ENCODE peak calls at places on chromosome 10, in six cellular contexts. G is spleen, L is epithelial cell of esophagus, O is MCF 10A, J is BJ, F is H9. X is an unnamed sample.

GRCh38 chr10:22665329-22665728 is 49.0 kb downstream of the PIP4K2A start:
- DNase-seq in G (no peak), L (no peak), O (no peak), J (no peak), F (no peak), X (no peak)

GRCh38 chr10:119655566-119656001 is 4.4 kb downstream of the BAG3 start:
- DNase-seq in G (no peak), L (peak; percentile 69), O (peak; percentile 81), J (peak; percentile 50), F (no peak), X (peak; percentile 31)

GRCh38 chr10:69662173-69662685 is 32.2 kb downstream of the FAM241B start:
- DNase-seq in G (no peak), L (no peak), O (no peak), J (no peak), F (no peak), X (no peak)

GRCh38 chr10:88819290-88819689 is 16.8 kb downstream of the LIPM start:
- DNase-seq in G (no peak), L (no peak), O (no peak), J (no peak), F (no peak), X (no peak)

GRCh38 chr10:72587568-72587967 is 38.3 kb downstream of the MICU1 start:
- DNase-seq in G (no peak), L (no peak), O (no peak), J (no peak), F (no peak), X (no peak)

GRCh38 chr10:11180228-11180627 is 162.6 kb downstream of the CELF2 start:
- DNase-seq in G (peak; percentile 84), L (no peak), O (no peak), J (no peak), F (no peak), X (no peak)

GRCh38 chr10:74051729-74052342 is 53.9 kb downstream of the VCL start:
- DNase-seq in G (no peak), L (peak; percentile 27), O (no peak), J (no peak), F (peak; percentile 46), X (no peak)

GRCh38 chr10:83987216-83987615 is 152.1 kb upstream of the GHITM start:
- DNase-seq in G (no peak), L (peak; percentile 6), O (peak; percentile 30), J (no peak), F (no peak), X (no peak)

GRCh38 chr10:33240931-33241330 is 93.5 kb downstream of the NRP1 start:
- DNase-seq in G (no peak), L (no peak), O (no peak), J (peak; percentile 81), F (no peak), X (peak; percentile 68)

GRCh38 chr10:17415046-17415643 is 39.2 kb downstream of the ST8SIA6 start:
- DNase-seq in G (no peak), L (no peak), O (no peak), J (no peak), F (no peak), X (no peak)

GRCh38 chr10:27449571-27449970 is 54.5 kb upstream of the RAB18 start:
- DNase-seq in G (no peak), L (no peak), O (peak; percentile 74), J (no peak), F (no peak), X (no peak)

DNA sequence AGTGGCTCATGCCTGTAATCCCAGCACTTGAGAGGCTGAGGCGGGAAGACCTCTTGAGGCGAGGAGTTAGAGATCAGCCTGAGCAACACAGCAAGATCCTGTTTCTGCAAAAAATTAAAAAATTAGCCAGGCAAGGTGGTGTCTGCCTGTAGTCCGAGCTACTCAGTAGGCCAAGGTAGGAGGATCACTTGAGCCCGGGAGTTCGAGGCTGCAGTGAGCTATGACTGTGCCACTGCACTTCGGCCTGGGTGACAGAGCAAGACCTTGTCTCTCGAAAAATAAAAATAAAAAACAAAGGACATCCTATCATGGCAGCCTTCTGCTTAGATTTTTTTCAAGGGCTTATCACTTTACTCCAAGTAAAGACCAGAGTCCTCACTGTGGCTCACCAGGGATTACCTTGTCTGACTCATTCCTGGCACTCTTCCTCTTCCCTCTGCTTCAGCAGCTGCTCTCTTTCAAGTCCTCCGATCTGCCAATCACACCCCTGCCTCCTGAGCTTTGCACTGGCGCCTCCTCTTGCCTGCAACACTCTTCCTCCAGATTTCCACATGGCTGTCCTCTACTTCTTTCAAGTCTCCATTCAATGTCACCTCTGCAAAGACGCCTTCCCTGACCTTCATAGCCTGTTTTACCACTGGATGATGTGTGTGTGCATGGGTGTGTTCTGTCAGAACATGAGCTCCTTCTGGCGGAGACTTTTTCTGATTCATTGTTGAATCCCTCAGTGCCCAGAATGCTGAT is 7.7 kb downstream of the PRTFDC1 start:
- DNase-seq in G (no peak), L (peak; percentile 94), O (peak; percentile 90), J (no peak), F (peak; percentile 55), X (no peak)
- TF ChIP-seq CTCF in G (no peak), L (no peak), O (peak; percentile 42), J (no peak), F (no peak), X (no peak)

DNA sequence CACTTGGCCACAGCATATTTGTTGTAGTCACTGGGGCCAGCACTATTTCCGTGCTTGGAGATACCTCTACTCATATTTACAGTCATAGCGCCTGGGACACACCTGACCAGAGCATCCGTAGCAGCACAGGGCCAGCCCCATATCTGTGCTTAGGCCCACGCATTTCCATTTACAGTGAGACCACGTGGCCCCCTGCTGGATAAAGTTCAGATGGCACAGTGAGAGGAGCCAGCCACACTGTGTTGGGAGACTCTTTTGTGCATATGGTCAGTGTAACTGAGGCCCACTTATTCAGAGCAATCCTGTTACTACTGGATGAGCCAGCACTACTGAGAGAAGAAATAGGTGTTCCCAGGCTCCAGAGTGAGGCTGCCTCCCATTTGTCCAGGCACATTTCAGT is 455.3 kb downstream of the REEP3 start:
- DNase-seq in G (no peak), L (peak; percentile 53), O (peak; percentile 69), J (no peak), F (peak; percentile 71), X (no peak)
- TF ChIP-seq CTCF in G (peak; percentile 63), L (peak; percentile 41), O (peak; percentile 65), J (peak; percentile 47), F (peak; percentile 75), X (peak; percentile 35)

DNA sequence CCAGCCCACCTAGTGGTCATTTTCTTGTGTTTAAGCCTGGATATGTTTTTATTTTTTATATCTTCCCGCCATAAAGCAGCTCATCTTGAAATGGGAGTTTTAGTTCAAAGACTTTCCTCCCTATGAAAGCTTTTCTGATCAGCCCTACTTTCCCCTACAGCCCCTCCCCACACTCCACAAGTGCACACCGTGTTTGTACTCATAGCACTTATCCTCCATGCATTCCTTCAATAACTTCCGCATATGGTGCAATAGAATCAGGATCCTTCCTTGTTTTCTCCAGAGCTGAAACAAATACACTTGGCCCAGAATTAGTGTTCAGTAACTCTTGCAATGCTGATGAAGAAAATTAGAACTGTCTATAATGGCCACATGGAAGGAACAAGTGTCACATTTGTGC is 235.9 kb downstream of the KCNMA1 start:
- DNase-seq in G (no peak), L (peak; percentile 18), O (no peak), J (no peak), F (no peak), X (no peak)
- TF ChIP-seq CTCF in G (no peak), L (no peak), O (no peak), J (no peak), F (no peak), X (no peak)

GRCh38 chr10:48332871-48333216 is 26.4 kb downstream of the MAPK8 start:
- DNase-seq in G (no peak), L (no peak), O (no peak), J (no peak), F (no peak), X (no peak)

GRCh38 chr10:48330269-48330668 is 23.8 kb downstream of the MAPK8 start:
- DNase-seq in G (no peak), L (no peak), O (no peak), J (no peak), F (no peak), X (no peak)

GRCh38 chr10:48333856-48334255 is 27.4 kb downstream of the MAPK8 start:
- DNase-seq in G (no peak), L (peak; percentile 75), O (peak; percentile 92), J (no peak), F (no peak), X (no peak)

GRCh38 chr10:48331436-48331835 is 25.0 kb downstream of the MAPK8 start:
- DNase-seq in G (no peak), L (no peak), O (no peak), J (no peak), F (no peak), X (no peak)

GRCh38 chr10:48332166-48332870 is 25.8 kb downstream of the MAPK8 start:
- DNase-seq in G (no peak), L (peak; percentile 42), O (peak; percentile 71), J (no peak), F (no peak), X (no peak)
- TF ChIP-seq CTCF in G (no peak), L (peak; percentile 16), O (no peak), J (no peak), F (no peak), X (no peak)

X was measured in AG09319.